ENCODE peak calls at places on chromosomes 5 and 9, in eight cellular contexts. Q, L, W, D, G, U, O and C are unnamed samples.

GRCh38 chr9:27565669-27566068 is 7.6 kb downstream of the C9orf72 start:
- DNase-seq in W (no peak), Q (no peak), U (no peak), D (no peak), L (no peak), O (no peak), G (no peak), C (no peak)

GRCh38 chr5:157266286-157267007 is 524 bp downstream of the CYFIP2 start:
- DNase-seq in O (peak; percentile 58), D (no peak), U (no peak), G (peak; percentile 77), L (peak; percentile 49), W (no peak), Q (no peak), C (no peak)

GRCh38 chr5:150309101-150309897 is 6.6 kb upstream of the ARSI start:
- DNase-seq in G (no peak), W (no peak), D (no peak), L (peak; percentile 63), O (no peak), U (no peak), Q (no peak), C (no peak)

GRCh38 chr9:109875495-109875894 is 95.5 kb downstream of the PALM2AKAP2 start:
- DNase-seq in O (no peak), L (no peak), U (no peak), D (no peak), W (no peak), Q (no peak), G (no peak), C (no peak)

GRCh38 chr5:73853091-73853490 is 227.1 kb downstream of the ARHGEF28 start:
- DNase-seq in Q (no peak), L (peak; percentile 32), O (no peak), W (no peak), U (peak; percentile 8), G (no peak), D (no peak), C (no peak)

GRCh38 chr5:179292681-179293080 is 52.6 kb downstream of the ADAMTS2 start:
- DNase-seq in W (no peak), L (no peak), G (peak; percentile 37), U (no peak), O (no peak), Q (no peak), D (peak; percentile 38), C (no peak)

GRCh38 chr5:121174351-121174750 is 677.3 kb upstream of the FTMT start:
- DNase-seq in D (no peak), G (no peak), U (no peak), L (no peak), O (no peak), W (no peak), Q (no peak), C (no peak)

GRCh38 chr5:69512740-69513260 is 20.2 kb downstream of the OCLN start:
- DNase-seq in O (no peak), G (no peak), D (no peak), Q (no peak), W (no peak), U (no peak), L (no peak), C (no peak)

GRCh38 chr9:34592895-34593601 is 3.5 kb upstream of the CNTFR start:
- DNase-seq in G (no peak), W (peak; percentile 61), L (no peak), U (no peak), Q (no peak), D (peak; percentile 88), O (no peak), C (peak; percentile 82)